ENCODE peak calls at places on chromosomes 12 and 14, in five cellular contexts. One of them, this sample, is unnamed.

GRCh38 chr12:40689576-40689975 is 2.7 kb upstream of the CNTN1 start:
- DNase-seq in GM12865: no peak
- DNase-seq in GM23338: no peak
- DNase-seq in brain microvascular endothelial cell: no peak
- DNase-seq in coronary artery: no peak
- DNase-seq in this sample: no peak

GRCh38 chr14:31128601-31129526 is 78.7 kb downstream of the HECTD1 start:
- DNase-seq in brain microvascular endothelial cell: no peak
- DNase-seq in GM23338: no peak
- DNase-seq in GM12865: peak; percentile 28
- DNase-seq in coronary artery: no peak
- DNase-seq in this sample: no peak

GRCh38 chr12:126512916-126513913 is 1448.0 kb downstream of the AACS start:
- DNase-seq in coronary artery: no peak
- DNase-seq in GM12865: no peak
- DNase-seq in brain microvascular endothelial cell: no peak
- DNase-seq in GM23338: no peak
- DNase-seq in this sample: no peak

GRCh38 chr12:92029902-92030586 is 115.6 kb downstream of the BTG1 start:
- DNase-seq in GM12865: no peak
- DNase-seq in coronary artery: no peak
- DNase-seq in brain microvascular endothelial cell: no peak
- DNase-seq in GM23338: no peak
- DNase-seq in this sample: no peak

GRCh38 chr12:92047058-92047826 is 98.4 kb downstream of the BTG1 start:
- DNase-seq in brain microvascular endothelial cell: no peak
- DNase-seq in GM23338: no peak
- DNase-seq in GM12865: no peak
- DNase-seq in coronary artery: no peak
- DNase-seq in this sample: no peak

GRCh38 chr12:94570161-94570560 is 80.2 kb downstream of the TMCC3 start:
- DNase-seq in brain microvascular endothelial cell: peak; percentile 67
- DNase-seq in GM23338: no peak
- DNase-seq in GM12865: no peak
- DNase-seq in coronary artery: no peak
- DNase-seq in this sample: peak; percentile 18

GRCh38 chr14:21227150-21227549 is 42.1 kb downstream of the HNRNPC start:
- DNase-seq in GM12865: no peak
- DNase-seq in coronary artery: no peak
- DNase-seq in brain microvascular endothelial cell: no peak
- DNase-seq in GM23338: no peak
- DNase-seq in this sample: no peak

GRCh38 chr12:56479625-56480024 is 8.3 kb downstream of the GLS2 start:
- DNase-seq in GM23338: no peak
- DNase-seq in coronary artery: no peak
- DNase-seq in brain microvascular endothelial cell: no peak
- DNase-seq in GM12865: no peak
- DNase-seq in this sample: no peak

GRCh38 chr12:26623136-26623535 is 209.9 kb downstream of the ITPR2 start:
- DNase-seq in GM12865: no peak
- DNase-seq in coronary artery: no peak
- DNase-seq in brain microvascular endothelial cell: no peak
- DNase-seq in GM23338: no peak
- DNase-seq in this sample: peak; percentile 44

GRCh38 chr14:100570726-100571454 is 16.3 kb downstream of the BEGAIN start:
- DNase-seq in GM23338: no peak
- DNase-seq in coronary artery: no peak
- DNase-seq in brain microvascular endothelial cell: no peak
- DNase-seq in GM12865: no peak
- DNase-seq in this sample: no peak

GRCh38 chr12:15526033-15526432 is 203.7 kb downstream of the PTPRO start:
- DNase-seq in GM23338: peak; percentile 17
- DNase-seq in coronary artery: no peak
- DNase-seq in brain microvascular endothelial cell: no peak
- DNase-seq in GM12865: peak; percentile 84
- DNase-seq in this sample: no peak

GRCh38 chr12:10073266-10073665 is 25.5 kb downstream of the CLEC1A start:
- DNase-seq in GM12865: no peak
- DNase-seq in GM23338: no peak
- DNase-seq in brain microvascular endothelial cell: no peak
- DNase-seq in coronary artery: no peak
- DNase-seq in this sample: no peak

GRCh38 chr12:56221233-56221756 is 427 bp downstream of the RNF41 start:
- DNase-seq in coronary artery: peak; percentile 91
- DNase-seq in GM23338: peak; percentile 81
- DNase-seq in brain microvascular endothelial cell: peak; percentile 48
- DNase-seq in GM12865: no peak
- DNase-seq in this sample: peak; percentile 72

GRCh38 chr12:62903151-62903550 is 31.8 kb downstream of the PPM1H start:
- DNase-seq in GM12865: no peak
- DNase-seq in GM23338: no peak
- DNase-seq in coronary artery: no peak
- DNase-seq in brain microvascular endothelial cell: no peak
- DNase-seq in this sample: peak; percentile 0

GRCh38 chr12:73274972-73275371 is 1002.8 kb downstream of the TRHDE start:
- DNase-seq in coronary artery: no peak
- DNase-seq in GM12865: no peak
- DNase-seq in GM23338: no peak
- DNase-seq in brain microvascular endothelial cell: no peak
- DNase-seq in this sample: no peak

GRCh38 chr12:3061129-3061857 is 15.9 kb upstream of the TSPAN9 start:
- DNase-seq in GM12865: no peak
- DNase-seq in coronary artery: no peak
- DNase-seq in brain microvascular endothelial cell: peak; percentile 73
- DNase-seq in GM23338: no peak
- DNase-seq in this sample: peak; percentile 44

GRCh38 chr12:6276936-6277615 is 33.4 kb upstream of the PLEKHG6 start:
- DNase-seq in GM12865: no peak
- DNase-seq in brain microvascular endothelial cell: no peak
- DNase-seq in GM23338: peak; percentile 58
- DNase-seq in coronary artery: no peak
- DNase-seq in this sample: no peak

GRCh38 chr14:94344389-94344788 is 21.3 kb upstream of the SERPINA6 start:
- DNase-seq in brain microvascular endothelial cell: no peak
- DNase-seq in coronary artery: no peak
- DNase-seq in GM23338: no peak
- DNase-seq in GM12865: no peak
- DNase-seq in this sample: no peak

GRCh38 chr14:28398501-28398900 is 368.1 kb upstream of the FOXG1 start:
- DNase-seq in GM12865: no peak
- DNase-seq in coronary artery: no peak
- DNase-seq in brain microvascular endothelial cell: no peak
- DNase-seq in GM23338: no peak
- DNase-seq in this sample: no peak
- TF ChIP-seq CTCF in GM12865: no peak
- TF ChIP-seq CTCF in coronary artery: no peak
- TF ChIP-seq CTCF in brain microvascular endothelial cell: no peak
- TF ChIP-seq CTCF in GM23338: no peak
- TF ChIP-seq CTCF in this sample: no peak

DNA sequence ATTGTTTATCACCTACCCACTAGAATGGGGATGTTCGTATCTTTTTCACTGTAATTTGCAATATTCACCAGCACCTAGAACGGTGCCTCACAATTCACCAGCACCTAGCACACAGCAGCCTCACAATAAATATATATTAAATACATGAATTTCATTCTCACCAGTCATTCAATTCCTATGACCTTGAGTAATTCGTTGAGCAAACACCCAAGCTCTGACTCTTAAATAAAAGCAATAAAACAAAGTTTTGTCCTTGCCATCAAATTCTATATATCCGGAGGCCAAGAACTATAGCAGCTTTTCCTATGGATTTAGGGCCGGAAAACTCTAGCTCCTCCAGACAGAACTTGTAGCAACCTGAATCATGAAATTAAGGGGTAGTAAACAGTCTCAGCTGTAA is 981 bp downstream of the VTI1B start:
- DNase-seq in coronary artery: no peak
- DNase-seq in brain microvascular endothelial cell: peak; percentile 4
- DNase-seq in GM23338: no peak
- DNase-seq in GM12865: no peak
- DNase-seq in this sample: peak; percentile 56
- H3K4me3 ChIP-seq in coronary artery: peak overlapping the region; percentile 87
- H3K4me3 ChIP-seq in brain microvascular endothelial cell: peak overlapping the region; percentile 82
- H3K4me3 ChIP-seq in GM23338: peak overlapping the region; percentile 88
- H3K4me3 ChIP-seq in GM12865: peak overlapping the region; percentile 89
- H3K4me3 ChIP-seq in this sample: peak overlapping the region; percentile 89

GRCh38 chr12:52655251-52655650 is 3.2 kb upstream of the KRT2 start:
- DNase-seq in GM12865: no peak
- DNase-seq in coronary artery: peak; percentile 19
- DNase-seq in GM23338: no peak
- DNase-seq in brain microvascular endothelial cell: no peak
- DNase-seq in this sample: no peak
- TF ChIP-seq CTCF in GM12865: no peak
- TF ChIP-seq CTCF in coronary artery: no peak
- TF ChIP-seq CTCF in GM23338: no peak
- TF ChIP-seq CTCF in brain microvascular endothelial cell: no peak
- TF ChIP-seq CTCF in this sample: no peak

GRCh38 chr14:59627011-59627520 is 50.5 kb upstream of the CCDC175 start:
- DNase-seq in brain microvascular endothelial cell: no peak
- DNase-seq in coronary artery: no peak
- DNase-seq in GM12865: no peak
- DNase-seq in GM23338: no peak
- DNase-seq in this sample: no peak

GRCh38 chr14:59630281-59630963 is 53.8 kb upstream of the CCDC175 start:
- DNase-seq in brain microvascular endothelial cell: no peak
- DNase-seq in GM23338: peak; percentile 76
- DNase-seq in coronary artery: no peak
- DNase-seq in GM12865: no peak
- DNase-seq in this sample: no peak

GRCh38 chr14:59632381-59632780 is 55.8 kb upstream of the CCDC175 start:
- DNase-seq in coronary artery: no peak
- DNase-seq in GM12865: peak; percentile 55
- DNase-seq in brain microvascular endothelial cell: peak; percentile 13
- DNase-seq in GM23338: peak; percentile 73
- DNase-seq in this sample: peak; percentile 55

GRCh38 chr14:59631237-59631636 is 54.6 kb upstream of the CCDC175 start:
- DNase-seq in coronary artery: no peak
- DNase-seq in GM12865: peak; percentile 12
- DNase-seq in GM23338: peak; percentile 81
- DNase-seq in brain microvascular endothelial cell: no peak
- DNase-seq in this sample: peak; percentile 10

GRCh38 chr14:59629384-59630158 is 53.0 kb upstream of the CCDC175 start:
- DNase-seq in coronary artery: no peak
- DNase-seq in brain microvascular endothelial cell: no peak
- DNase-seq in GM12865: no peak
- DNase-seq in GM23338: peak; percentile 24
- DNase-seq in this sample: no peak
- H3K4me3 ChIP-seq in coronary artery: no peak overlapping the region
- H3K4me3 ChIP-seq in brain microvascular endothelial cell: no peak overlapping the region
- H3K4me3 ChIP-seq in GM12865: no peak overlapping the region
- H3K4me3 ChIP-seq in GM23338: peak overlapping the region; percentile 89
- H3K4me3 ChIP-seq in this sample: no peak overlapping the region

This sample was measured in cardiac fibroblast.